ENCODE peak calls at places on chromosomes 4 and X, in seven cellular contexts. One of them, this sample, is unnamed.

GRCh38 chr4:111945014-111945413 is 200.2 kb upstream of the FAM241A start:
- DNase-seq in HFF-Myc: no peak
- DNase-seq in lower leg skin: no peak
- DNase-seq in CD4-positive, alpha-beta T cell: no peak
- DNase-seq in brain microvascular endothelial cell: no peak
- DNase-seq in mucosa of descending colon: no peak
- DNase-seq in GM12865: no peak
- DNase-seq in this sample: no peak

GRCh38 chr4:94428884-94429283 is 22.9 kb upstream of the PDLIM5 start:
- DNase-seq in HFF-Myc: no peak
- DNase-seq in lower leg skin: no peak
- DNase-seq in CD4-positive, alpha-beta T cell: no peak
- DNase-seq in brain microvascular endothelial cell: no peak
- DNase-seq in mucosa of descending colon: no peak
- DNase-seq in GM12865: no peak
- DNase-seq in this sample: no peak

GRCh38 chrX:122055450-122055849 is 1008.0 kb downstream of the GLUD2 start:
- DNase-seq in HFF-Myc: no peak
- DNase-seq in lower leg skin: no peak
- DNase-seq in CD4-positive, alpha-beta T cell: no peak
- DNase-seq in brain microvascular endothelial cell: no peak
- DNase-seq in mucosa of descending colon: no peak
- DNase-seq in GM12865: no peak
- DNase-seq in this sample: no peak

GRCh38 chrX:15812212-15812938 is 22.1 kb downstream of the ZRSR2 start:
- DNase-seq in HFF-Myc: no peak
- DNase-seq in lower leg skin: no peak
- DNase-seq in CD4-positive, alpha-beta T cell: no peak
- DNase-seq in brain microvascular endothelial cell: no peak
- DNase-seq in mucosa of descending colon: no peak
- DNase-seq in GM12865: no peak
- DNase-seq in this sample: no peak

GRCh38 chrX:136710324-136710951 is 62.5 kb downstream of the CD40LG start:
- DNase-seq in HFF-Myc: no peak
- DNase-seq in lower leg skin: no peak
- DNase-seq in CD4-positive, alpha-beta T cell: no peak
- DNase-seq in brain microvascular endothelial cell: no peak
- DNase-seq in mucosa of descending colon: no peak
- DNase-seq in GM12865: peak
- DNase-seq in this sample: no peak

GRCh38 chrX:16239211-16239610 is 71.9 kb downstream of the MAGEB17 start:
- DNase-seq in HFF-Myc: peak
- DNase-seq in lower leg skin: no peak
- DNase-seq in CD4-positive, alpha-beta T cell: no peak
- DNase-seq in brain microvascular endothelial cell: peak
- DNase-seq in mucosa of descending colon: no peak
- DNase-seq in GM12865: peak
- DNase-seq in this sample: no peak

GRCh38 chr4:147955827-147956565 is 224.1 kb downstream of the ARHGAP10 start:
- DNase-seq in HFF-Myc: no peak
- DNase-seq in lower leg skin: no peak
- DNase-seq in CD4-positive, alpha-beta T cell: no peak
- DNase-seq in brain microvascular endothelial cell: no peak
- DNase-seq in mucosa of descending colon: no peak
- DNase-seq in GM12865: no peak
- DNase-seq in this sample: no peak

GRCh38 chr4:82710202-82710929 is 88.2 kb downstream of the SCD5 start:
- DNase-seq in HFF-Myc: no peak
- DNase-seq in lower leg skin: no peak
- DNase-seq in CD4-positive, alpha-beta T cell: no peak
- DNase-seq in brain microvascular endothelial cell: no peak
- DNase-seq in mucosa of descending colon: no peak
- DNase-seq in GM12865: no peak
- DNase-seq in this sample: no peak

GRCh38 chrX:132876509-132876837 is 82.0 kb downstream of the HS6ST2 start:
- DNase-seq in HFF-Myc: no peak
- DNase-seq in lower leg skin: no peak
- DNase-seq in CD4-positive, alpha-beta T cell: no peak
- DNase-seq in brain microvascular endothelial cell: no peak
- DNase-seq in mucosa of descending colon: no peak
- DNase-seq in GM12865: no peak
- DNase-seq in this sample: no peak

GRCh38 chr4:39435875-39436563 is 22.7 kb downstream of the RPL9 start:
- DNase-seq in HFF-Myc: no peak
- DNase-seq in lower leg skin: no peak
- DNase-seq in CD4-positive, alpha-beta T cell: no peak
- DNase-seq in brain microvascular endothelial cell: no peak
- DNase-seq in mucosa of descending colon: no peak
- DNase-seq in GM12865: no peak
- DNase-seq in this sample: no peak

GRCh38 chrX:108224727-108225455 is 133.3 kb downstream of the ATG4A start:
- DNase-seq in HFF-Myc: no peak
- DNase-seq in lower leg skin: no peak
- DNase-seq in CD4-positive, alpha-beta T cell: no peak
- DNase-seq in brain microvascular endothelial cell: peak
- DNase-seq in mucosa of descending colon: no peak
- DNase-seq in GM12865: peak
- DNase-seq in this sample: no peak

GRCh38 chrX:22699591-22700091 is 300.1 kb upstream of the DDX53 start:
- DNase-seq in HFF-Myc: peak
- DNase-seq in lower leg skin: no peak
- DNase-seq in CD4-positive, alpha-beta T cell: no peak
- DNase-seq in brain microvascular endothelial cell: peak
- DNase-seq in mucosa of descending colon: no peak
- DNase-seq in GM12865: no peak
- DNase-seq in this sample: no peak

GRCh38 chr4:126238010-126238409 is 923.3 kb downstream of the FAT4 start:
- DNase-seq in HFF-Myc: no peak
- DNase-seq in lower leg skin: no peak
- DNase-seq in CD4-positive, alpha-beta T cell: no peak
- DNase-seq in brain microvascular endothelial cell: no peak
- DNase-seq in mucosa of descending colon: no peak
- DNase-seq in GM12865: no peak
- DNase-seq in this sample: no peak

GRCh38 chr4:4386296-4386735 is 586 bp upstream of the NSG1 start:
- DNase-seq in HFF-Myc: no peak
- DNase-seq in lower leg skin: no peak
- DNase-seq in CD4-positive, alpha-beta T cell: no peak
- DNase-seq in brain microvascular endothelial cell: no peak
- DNase-seq in mucosa of descending colon: no peak
- DNase-seq in GM12865: no peak
- DNase-seq in this sample: no peak

GRCh38 chrX:13092455-13092941 is 48.1 kb upstream of the FAM9C start:
- DNase-seq in HFF-Myc: no peak
- DNase-seq in lower leg skin: peak
- DNase-seq in CD4-positive, alpha-beta T cell: peak
- DNase-seq in brain microvascular endothelial cell: no peak
- DNase-seq in mucosa of descending colon: peak
- DNase-seq in GM12865: peak
- DNase-seq in this sample: peak

GRCh38 chr4:62324215-62324614 is 1124.1 kb downstream of the ADGRL3 start:
- DNase-seq in HFF-Myc: no peak
- DNase-seq in lower leg skin: no peak
- DNase-seq in CD4-positive, alpha-beta T cell: no peak
- DNase-seq in brain microvascular endothelial cell: no peak
- DNase-seq in mucosa of descending colon: no peak
- DNase-seq in GM12865: no peak
- DNase-seq in this sample: no peak

GRCh38 chr4:98094118-98094517 is 49.2 kb downstream of the STPG2 start:
- DNase-seq in HFF-Myc: no peak
- DNase-seq in lower leg skin: no peak
- DNase-seq in CD4-positive, alpha-beta T cell: no peak
- DNase-seq in brain microvascular endothelial cell: no peak
- DNase-seq in mucosa of descending colon: no peak
- DNase-seq in GM12865: no peak
- DNase-seq in this sample: no peak

GRCh38 chr4:105135746-105136145 is 10.9 kb upstream of the TET2 start:
- DNase-seq in HFF-Myc: no peak
- DNase-seq in lower leg skin: no peak
- DNase-seq in CD4-positive, alpha-beta T cell: no peak
- DNase-seq in brain microvascular endothelial cell: no peak
- DNase-seq in mucosa of descending colon: no peak
- DNase-seq in GM12865: peak
- DNase-seq in this sample: no peak

GRCh38 chr4:138405934-138406567 is 163.9 kb upstream of the SLC7A11 start:
- DNase-seq in HFF-Myc: no peak
- DNase-seq in lower leg skin: no peak
- DNase-seq in CD4-positive, alpha-beta T cell: no peak
- DNase-seq in brain microvascular endothelial cell: peak
- DNase-seq in mucosa of descending colon: no peak
- DNase-seq in GM12865: peak
- DNase-seq in this sample: no peak

GRCh38 chr4:188887905-188888304 is 748.7 kb downstream of the TRIML1 start:
- DNase-seq in HFF-Myc: no peak
- DNase-seq in lower leg skin: no peak
- DNase-seq in CD4-positive, alpha-beta T cell: no peak
- DNase-seq in brain microvascular endothelial cell: no peak
- DNase-seq in mucosa of descending colon: no peak
- DNase-seq in GM12865: no peak
- DNase-seq in this sample: no peak

DNA sequence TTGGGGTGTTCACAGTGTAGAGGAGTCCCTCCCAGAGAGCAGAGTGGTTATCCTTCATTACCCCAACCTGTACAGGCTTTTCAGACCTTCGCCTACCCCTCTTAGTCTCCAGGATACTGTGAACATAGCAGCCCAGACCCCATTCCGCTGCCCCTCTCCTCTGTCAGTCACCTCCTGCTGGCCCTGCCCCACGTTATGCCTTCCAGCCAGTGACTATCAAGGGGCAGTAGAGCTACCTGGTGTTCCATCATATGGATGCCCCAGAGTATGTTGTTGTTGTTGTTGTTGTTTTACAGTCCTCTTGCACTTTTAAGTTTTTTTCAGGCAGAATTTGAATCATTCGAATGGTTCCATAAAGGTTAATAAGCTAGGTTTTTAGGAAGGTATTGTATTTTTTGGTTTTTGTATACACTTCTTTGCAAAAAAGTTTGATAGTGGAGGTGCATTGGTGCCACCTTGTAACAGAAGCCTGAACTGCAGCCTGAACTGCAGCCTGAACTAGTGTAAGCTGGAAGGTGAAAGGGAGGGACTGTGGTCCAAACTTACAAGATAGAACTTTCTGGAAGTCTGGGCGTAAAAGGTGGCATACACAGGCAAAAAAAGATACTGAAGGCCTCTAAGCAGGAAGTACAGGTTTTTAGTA is 101.4 kb upstream of the RAB40AL start:
- DNase-seq in HFF-Myc: no peak
- DNase-seq in lower leg skin: no peak
- DNase-seq in CD4-positive, alpha-beta T cell: no peak
- DNase-seq in brain microvascular endothelial cell: peak
- DNase-seq in mucosa of descending colon: no peak
- DNase-seq in GM12865: peak
- DNase-seq in this sample: no peak
- TF ChIP-seq CTCF in HFF-Myc: peak
- TF ChIP-seq CTCF in lower leg skin: no peak
- TF ChIP-seq CTCF in CD4-positive, alpha-beta T cell: peak
- TF ChIP-seq CTCF in brain microvascular endothelial cell: peak
- TF ChIP-seq CTCF in mucosa of descending colon: no peak
- TF ChIP-seq CTCF in GM12865: peak
- TF ChIP-seq CTCF in this sample: peak

GRCh38 chr4:155742310-155743015 is 16.4 kb upstream of the GUCY1B1 start:
- DNase-seq in HFF-Myc: no peak
- DNase-seq in lower leg skin: no peak
- DNase-seq in CD4-positive, alpha-beta T cell: no peak
- DNase-seq in brain microvascular endothelial cell: no peak
- DNase-seq in mucosa of descending colon: no peak
- DNase-seq in GM12865: no peak
- DNase-seq in this sample: no peak
- TF ChIP-seq CTCF in HFF-Myc: no peak
- TF ChIP-seq CTCF in lower leg skin: no peak
- TF ChIP-seq CTCF in CD4-positive, alpha-beta T cell: no peak
- TF ChIP-seq CTCF in brain microvascular endothelial cell: peak
- TF ChIP-seq CTCF in mucosa of descending colon: no peak
- TF ChIP-seq CTCF in GM12865: no peak
- TF ChIP-seq CTCF in this sample: no peak

DNA sequence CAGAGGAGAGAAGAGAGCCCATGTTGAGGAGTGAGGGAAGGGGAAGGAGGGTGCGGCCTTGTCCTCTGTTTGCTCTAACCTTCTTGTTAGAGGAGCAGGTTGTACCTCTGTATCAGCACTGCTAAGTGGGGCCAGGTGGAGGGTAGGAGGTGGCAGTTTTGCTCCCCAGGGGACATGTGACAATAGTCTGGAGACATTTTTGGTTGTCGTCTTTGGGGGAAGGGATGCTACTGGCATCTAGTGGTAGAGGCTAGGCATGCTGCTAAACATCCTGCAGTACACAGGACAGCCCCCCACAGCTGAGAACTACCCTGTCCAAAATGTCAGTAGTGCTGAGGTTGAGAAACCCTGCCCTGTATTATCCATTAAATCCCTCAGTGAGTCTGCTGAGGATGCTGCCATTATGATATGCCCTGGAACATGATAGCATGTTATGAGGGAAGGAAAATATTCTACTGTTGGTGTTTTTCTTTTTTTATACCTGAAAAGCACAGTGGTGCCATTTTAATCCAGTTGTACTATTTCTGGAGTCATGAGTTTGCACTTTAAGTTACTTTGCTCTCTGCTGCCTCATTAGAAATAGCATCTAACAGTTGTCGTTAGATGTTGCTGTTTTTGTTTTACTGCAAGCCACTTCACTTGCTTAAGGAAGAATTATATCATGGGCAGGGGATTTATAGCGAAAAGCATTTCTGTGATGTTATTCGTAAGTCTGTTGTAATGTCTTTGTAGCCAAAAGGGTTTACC is 90.6 kb downstream of the LRP2BP start:
- DNase-seq in HFF-Myc: peak
- DNase-seq in lower leg skin: no peak
- DNase-seq in CD4-positive, alpha-beta T cell: no peak
- DNase-seq in brain microvascular endothelial cell: no peak
- DNase-seq in mucosa of descending colon: no peak
- DNase-seq in GM12865: peak
- DNase-seq in this sample: no peak
- TF ChIP-seq CTCF in HFF-Myc: peak
- TF ChIP-seq CTCF in lower leg skin: no peak
- TF ChIP-seq CTCF in CD4-positive, alpha-beta T cell: no peak
- TF ChIP-seq CTCF in brain microvascular endothelial cell: peak
- TF ChIP-seq CTCF in mucosa of descending colon: no peak
- TF ChIP-seq CTCF in GM12865: peak
- TF ChIP-seq CTCF in this sample: no peak

GRCh38 chr4:152633118-152633517 is 46.7 kb downstream of the TMEM154 start:
- DNase-seq in HFF-Myc: no peak
- DNase-seq in lower leg skin: no peak
- DNase-seq in CD4-positive, alpha-beta T cell: no peak
- DNase-seq in brain microvascular endothelial cell: no peak
- DNase-seq in mucosa of descending colon: no peak
- DNase-seq in GM12865: no peak
- DNase-seq in this sample: no peak

GRCh38 chr4:152640058-152640921 is 39.5 kb downstream of the TMEM154 start:
- DNase-seq in HFF-Myc: no peak
- DNase-seq in lower leg skin: no peak
- DNase-seq in CD4-positive, alpha-beta T cell: no peak
- DNase-seq in brain microvascular endothelial cell: no peak
- DNase-seq in mucosa of descending colon: no peak
- DNase-seq in GM12865: no peak
- DNase-seq in this sample: no peak

GRCh38 chr4:152630361-152630760 is 49.4 kb downstream of the TMEM154 start:
- DNase-seq in HFF-Myc: no peak
- DNase-seq in lower leg skin: no peak
- DNase-seq in CD4-positive, alpha-beta T cell: no peak
- DNase-seq in brain microvascular endothelial cell: no peak
- DNase-seq in mucosa of descending colon: no peak
- DNase-seq in GM12865: no peak
- DNase-seq in this sample: no peak

GRCh38 chr4:152634110-152634760 is 45.6 kb downstream of the TMEM154 start:
- DNase-seq in HFF-Myc: no peak
- DNase-seq in lower leg skin: no peak
- DNase-seq in CD4-positive, alpha-beta T cell: no peak
- DNase-seq in brain microvascular endothelial cell: no peak
- DNase-seq in mucosa of descending colon: no peak
- DNase-seq in GM12865: no peak
- DNase-seq in this sample: no peak

GRCh38 chr4:152635876-152636275 is 43.9 kb downstream of the TMEM154 start:
- DNase-seq in HFF-Myc: no peak
- DNase-seq in lower leg skin: no peak
- DNase-seq in CD4-positive, alpha-beta T cell: no peak
- DNase-seq in brain microvascular endothelial cell: no peak
- DNase-seq in mucosa of descending colon: no peak
- DNase-seq in GM12865: no peak
- DNase-seq in this sample: peak
- TF ChIP-seq CTCF in HFF-Myc: no peak
- TF ChIP-seq CTCF in lower leg skin: no peak
- TF ChIP-seq CTCF in CD4-positive, alpha-beta T cell: no peak
- TF ChIP-seq CTCF in brain microvascular endothelial cell: no peak
- TF ChIP-seq CTCF in mucosa of descending colon: no peak
- TF ChIP-seq CTCF in GM12865: no peak
- TF ChIP-seq CTCF in this sample: no peak